ENCODE peak calls at places on chromosomes 1 and 21, in five cellular contexts. R is GM23338, V is PC-3, Q is GM23248, G is PC-9. P is an unnamed sample.

GRCh38 chr21:37804001-37804400 is 112.3 kb downstream of the KCNJ6 start:
- DNase-seq in R (no peak), V (no peak), Q (no peak), G (no peak), P (no peak)

GRCh38 chr1:56715161-56715560 is 70.0 kb downstream of the PRKAA2 start:
- DNase-seq in R (no peak), V (peak; percentile 12), Q (peak; percentile 56), G (peak; percentile 39), P (no peak)

GRCh38 chr1:11879311-11880180 is 20.8 kb upstream of the NPPB start:
- DNase-seq in R (no peak), V (no peak), Q (no peak), G (no peak), P (no peak)

GRCh38 chr1:17752356-17752755 is 2.8 kb upstream of the ACTL8 start:
- DNase-seq in R (no peak), V (no peak), Q (no peak), G (no peak), P (no peak)

GRCh38 chr21:22342855-22343254 is 1344.6 kb downstream of the NCAM2 start:
- DNase-seq in R (no peak), V (no peak), Q (no peak), G (no peak), P (no peak)

GRCh38 chr21:41283211-41283818 is 33.3 kb upstream of the FAM3B start:
- DNase-seq in R (peak; percentile 85), V (peak; percentile 90), Q (peak; percentile 91), G (peak; percentile 69), P (peak; percentile 81)

GRCh38 chr1:232404227-232404626 is 225.7 kb downstream of the SIPA1L2 start:
- DNase-seq in R (no peak), V (no peak), Q (no peak), G (no peak), P (no peak)

GRCh38 chr1:56755911-56756310 is 63.3 kb downstream of the FYB2 start:
- DNase-seq in R (no peak), V (peak; percentile 30), Q (no peak), G (peak; percentile 51), P (no peak)

GRCh38 chr1:45348966-45349677 is 8.9 kb upstream of the MUTYH start:
- DNase-seq in R (no peak), V (no peak), Q (peak; percentile 20), G (no peak), P (no peak)

GRCh38 chr1:231931846-231932454 is 305.4 kb downstream of the DISC1 start:
- DNase-seq in R (peak; percentile 76), V (peak; percentile 67), Q (no peak), G (no peak), P (no peak)

GRCh38 chr21:41965045-41965444 is 11.2 kb upstream of the C2CD2 start:
- DNase-seq in R (no peak), V (peak; percentile 65), Q (no peak), G (no peak), P (no peak)

GRCh38 chr1:23169219-23169575 is 541 bp upstream of the LUZP1 start:
- DNase-seq in R (no peak), V (no peak), Q (no peak), G (no peak), P (no peak)

GRCh38 chr1:214898154-214898553 is 184.4 kb upstream of the KCNK2 start:
- DNase-seq in R (peak; percentile 35), V (no peak), Q (no peak), G (no peak), P (peak; percentile 53)

GRCh38 chr1:100461222-100461621 is 76.7 kb upstream of the GPR88 start:
- DNase-seq in R (peak; percentile 44), V (no peak), Q (peak; percentile 26), G (no peak), P (peak; percentile 24)

GRCh38 chr1:172818841-172819527 is 160.1 kb downstream of the FASLG start:
- DNase-seq in R (no peak), V (no peak), Q (no peak), G (no peak), P (no peak)

GRCh38 chr1:118249641-118250040 is 64.6 kb upstream of the SPAG17 start:
- DNase-seq in R (peak; percentile 11), V (no peak), Q (no peak), G (no peak), P (peak; percentile 32)

GRCh38 chr1:119718969-119719368 is 7.2 kb downstream of the PHGDH start:
- DNase-seq in R (no peak), V (no peak), Q (no peak), G (no peak), P (no peak)

GRCh38 chr1:205629751-205630150 is 2.1 kb downstream of the ELK4 start:
- DNase-seq in R (no peak), V (no peak), Q (peak; percentile 32), G (no peak), P (no peak)

GRCh38 chr1:36084502-36085115 is 715 bp downstream of the TEKT2 start:
- DNase-seq in R (peak; percentile 48), V (no peak), Q (peak; percentile 14), G (no peak), P (peak; percentile 46)

GRCh38 chr1:33986389-33987095 is 122.7 kb downstream of the HMGB4 start:
- DNase-seq in R (no peak), V (no peak), Q (peak; percentile 95), G (no peak), P (no peak)

GRCh38 chr1:36109041-36109679 is 15.9 kb downstream of the COL8A2 start:
- DNase-seq in R (no peak), V (peak; percentile 73), Q (peak; percentile 90), G (peak; percentile 63), P (no peak)

GRCh38 chr1:24901791-24902470 is 28.1 kb downstream of the RUNX3 start:
- DNase-seq in R (no peak), V (no peak), Q (no peak), G (no peak), P (no peak)

GRCh38 chr1:168320805-168321577 is 40.3 kb downstream of the TBX19 start:
- DNase-seq in R (no peak), V (peak; percentile 92), Q (peak; percentile 96), G (peak; percentile 51), P (no peak)

GRCh38 chr1:27686223-27686990 is 14.4 kb upstream of the IFI6 start:
- DNase-seq in R (peak; percentile 33), V (no peak), Q (no peak), G (peak; percentile 76), P (peak; percentile 38)

GRCh38 chr1:30677471-30677870 is 45.9 kb downstream of the MATN1 start:
- DNase-seq in R (no peak), V (no peak), Q (no peak), G (no peak), P (no peak)

GRCh38 chr1:215376544-215377264 is 190.4 kb upstream of the KCTD3 start:
- DNase-seq in R (no peak), V (no peak), Q (peak; percentile 76), G (no peak), P (no peak)

GRCh38 chr1:22816063-22816775 is 105.6 kb downstream of the EPHB2 start:
- DNase-seq in R (no peak), V (no peak), Q (no peak), G (no peak), P (no peak)

GRCh38 chr1:186710696-186711095 is 30.5 kb upstream of the PTGS2 start:
- DNase-seq in R (no peak), V (no peak), Q (no peak), G (no peak), P (no peak)

GRCh38 chr1:158830904-158831507 is at the start of gene MNDA:
- DNase-seq in R (no peak), V (no peak), Q (no peak), G (no peak), P (no peak)

DNA sequence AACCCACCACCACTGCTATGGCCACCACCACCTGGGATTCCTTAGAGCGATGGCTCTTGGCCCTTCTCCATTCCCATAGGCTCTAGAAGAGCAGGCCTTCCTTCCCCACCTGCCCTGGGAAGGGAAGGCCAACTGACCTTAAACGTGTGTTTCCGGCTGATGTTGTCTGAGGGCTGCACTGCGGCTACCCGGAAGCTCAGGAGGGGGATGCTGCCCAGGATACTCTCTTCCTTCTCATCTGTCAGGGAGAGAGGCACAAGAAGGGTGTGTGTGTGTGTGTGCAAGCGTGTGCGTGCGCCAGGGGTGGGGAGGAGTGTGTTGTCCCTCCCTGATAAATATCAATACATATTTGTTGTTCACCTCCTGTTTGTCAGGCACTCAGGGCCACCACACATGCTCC is 51.0 kb upstream of the GOLT1A start:
- DNase-seq in R (no peak), V (no peak), Q (no peak), G (no peak), P (no peak)
- H3K4me1 ChIP-seq in R (no peaks in the 10 kb centered on the region), V (no peaks in the 10 kb centered on the region), Q (peaks cover 16% of the 10 kb centered on the region), G (no peaks in the 10 kb centered on the region), P (peaks cover 10% of the 10 kb centered on the region)

GRCh38 chr1:146036241-146036989 is 14.9 kb upstream of the HJV start:
- DNase-seq in R (no peak), V (no peak), Q (peak; percentile 81), G (no peak), P (no peak)

GRCh38 chr1:146034976-146035469 is 13.5 kb upstream of the HJV start:
- DNase-seq in R (peak; percentile 64), V (peak; percentile 34), Q (peak; percentile 59), G (peak; percentile 60), P (peak; percentile 43)

GRCh38 chr1:146032613-146033219 is 11.2 kb upstream of the HJV start:
- DNase-seq in R (peak; percentile 58), V (peak; percentile 81), Q (peak; percentile 70), G (no peak), P (peak; percentile 48)

GRCh38 chr1:146039844-146040194 is 18.3 kb upstream of the HJV start:
- DNase-seq in R (peak; percentile 34), V (peak; percentile 31), Q (no peak), G (no peak), P (no peak)

GRCh38 chr1:146036990-146037646 is 15.6 kb upstream of the HJV start:
- DNase-seq in R (peak; percentile 85), V (peak; percentile 97), Q (peak; percentile 91), G (peak; percentile 81), P (peak; percentile 83)
- H3F3A ChIP-seq in R (peaks cover 8% of the 10 kb centered on the region), V (peaks cover 6% of the 10 kb centered on the region), Q (peaks cover 32% of the 10 kb centered on the region), G (peaks cover 39% of the 10 kb centered on the region), P (peaks cover 46% of the 10 kb centered on the region)

GRCh38 chr1:155184835-155185782 is 11.5 kb downstream of the TRIM46 start:
- DNase-seq in R (peak; percentile 52), V (no peak), Q (no peak), G (peak; percentile 41), P (no peak)
- H3K4me2 ChIP-seq in R (peak overlapping the region; percentile 43), V (no peak overlapping the region), Q (no peak overlapping the region), G (no peak overlapping the region), P (no peak overlapping the region)

GRCh38 chr1:55632058-55632457 is 416.9 kb upstream of the USP24 start:
- DNase-seq in R (no peak), V (peak; percentile 70), Q (peak; percentile 78), G (peak; percentile 79), P (no peak)
- H3K4me1 ChIP-seq in R (no peaks in the 10 kb centered on the region), V (peaks cover 13% of the 10 kb centered on the region), Q (peaks cover 57% of the 10 kb centered on the region), G (peaks cover 27% of the 10 kb centered on the region), P (peaks cover 5% of the 10 kb centered on the region)

DNA sequence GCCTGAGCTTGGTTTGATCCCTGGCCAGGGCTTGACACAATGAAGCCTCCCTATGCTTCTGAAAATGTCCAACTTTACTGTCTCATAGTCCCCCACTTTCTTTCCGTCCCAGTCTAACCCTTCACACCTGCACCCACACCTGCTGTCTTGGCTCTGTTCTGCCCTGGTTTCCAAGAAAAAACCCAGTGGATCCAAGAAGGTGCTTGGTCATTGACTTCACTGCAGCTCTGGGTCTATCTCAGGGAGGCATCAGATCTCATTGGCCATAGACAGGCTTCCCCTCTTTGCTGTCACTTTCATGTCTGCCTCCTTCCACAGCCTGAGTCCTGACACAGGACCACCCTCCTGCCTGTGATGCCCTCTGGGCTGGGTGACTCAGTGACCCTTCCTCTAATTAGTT is 37.8 kb upstream of the ETV3 start:
- DNase-seq in R (no peak), V (no peak), Q (no peak), G (no peak), P (no peak)
- H3F3A ChIP-seq in R (no peaks in the 10 kb centered on the region), V (no peaks in the 10 kb centered on the region), Q (no peaks in the 10 kb centered on the region), G (no peaks in the 10 kb centered on the region), P (peaks cover 5% of the 10 kb centered on the region)

GRCh38 chr1:26389604-26390247 is 17.2 kb upstream of the ZNF683 start:
- DNase-seq in R (no peak), V (no peak), Q (no peak), G (no peak), P (no peak)
- H3K4me2 ChIP-seq in R (no peak overlapping the region), V (no peak overlapping the region), Q (no peak overlapping the region), G (no peak overlapping the region), P (no peak overlapping the region)